ENCODE peak calls at places on chromosomes 5 and 9, in ten cellular contexts. G is SJCRH30, P is mesenchymal stem cell, X is spleen, E is brain microvascular endothelial cell, C is endothelial cell of umbilical vein, V is tibial artery, T is heart left ventricle, Q is fibroblast of pulmonary artery, L is GM06990. F is an unnamed sample.

GRCh38 chr5:16484081-16484480 is 18.5 kb upstream of the ZNF622 start:
- DNase-seq in G (no peak), P (no peak), X (no peak), E (no peak), C (no peak), V (no peak), T (no peak), Q (no peak), L (no peak), F (no peak)

GRCh38 chr9:131668439-131669233 is 71.2 kb downstream of the RAPGEF1 start:
- DNase-seq in G (no peak), P (peak; percentile 88), X (peak; percentile 86), E (peak; percentile 57), C (peak; percentile 80), V (no peak), T (no peak), Q (peak; percentile 43), L (peak; percentile 76), F (no peak)

GRCh38 chr9:7185612-7186011 is 427.8 kb downstream of the KDM4C start:
- DNase-seq in G (peak; percentile 13), P (peak; percentile 61), X (no peak), E (peak; percentile 87), C (peak; percentile 57), V (no peak), T (no peak), Q (peak; percentile 90), L (no peak), F (no peak)

GRCh38 chr9:99954841-99955240 is 48.4 kb downstream of the STX17 start:
- DNase-seq in G (no peak), P (no peak), X (no peak), E (no peak), C (no peak), V (no peak), T (no peak), Q (no peak), L (peak; percentile 9), F (no peak)

GRCh38 chr9:137665226-137665625 is 46.4 kb downstream of the EHMT1 start:
- DNase-seq in G (no peak), P (no peak), X (no peak), E (no peak), C (no peak), V (no peak), T (no peak), Q (no peak), L (no peak), F (no peak)

GRCh38 chr5:75716715-75717081 is 539 bp downstream of the POC5 start:
- DNase-seq in G (no peak), P (no peak), X (peak; percentile 81), E (no peak), C (no peak), V (no peak), T (no peak), Q (no peak), L (no peak), F (no peak)

GRCh38 chr5:33688041-33688980 is 203.5 kb downstream of the ADAMTS12 start:
- DNase-seq in G (no peak), P (no peak), X (no peak), E (no peak), C (no peak), V (no peak), T (no peak), Q (no peak), L (no peak), F (no peak)

GRCh38 chr5:60260658-60261057 is 367.1 kb upstream of the PDE4D start:
- DNase-seq in G (no peak), P (peak; percentile 2), X (no peak), E (no peak), C (no peak), V (no peak), T (no peak), Q (no peak), L (no peak), F (no peak)

GRCh38 chr5:9344751-9345240 is 201.1 kb downstream of the SEMA5A start:
- DNase-seq in G (no peak), P (no peak), X (no peak), E (no peak), C (no peak), V (no peak), T (no peak), Q (no peak), L (no peak), F (no peak)

GRCh38 chr5:14034991-14035390 is 90.5 kb upstream of the DNAH5 start:
- DNase-seq in G (peak; percentile 51), P (no peak), X (no peak), E (no peak), C (no peak), V (no peak), T (no peak), Q (peak; percentile 23), L (no peak), F (no peak)

GRCh38 chr5:110347781-110348180 is 378.7 kb downstream of the TMEM232 start:
- DNase-seq in G (no peak), P (no peak), X (no peak), E (no peak), C (no peak), V (no peak), T (no peak), Q (no peak), L (no peak), F (no peak)

DNA sequence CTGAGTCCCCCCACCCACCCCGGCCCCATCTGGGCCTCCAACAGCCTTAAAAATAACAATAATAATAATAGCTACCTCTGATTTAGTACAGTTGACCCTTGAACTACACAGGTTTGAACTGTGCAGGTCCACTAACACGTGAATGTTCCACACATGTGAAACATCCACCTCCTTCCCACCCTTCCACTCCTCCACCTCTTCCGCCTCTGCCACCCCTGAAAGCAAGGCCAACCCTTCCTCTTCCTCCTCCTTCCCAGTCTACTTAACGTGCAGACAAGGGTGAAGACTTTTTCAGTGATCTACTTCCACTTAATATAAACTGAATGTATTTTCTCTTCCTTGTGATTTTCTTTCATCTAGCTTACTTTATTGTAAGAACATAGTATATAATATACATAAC is 10.8 kb downstream of the PDGFRB start:
- DNase-seq in G (no peak), P (no peak), X (no peak), E (no peak), C (no peak), V (no peak), T (no peak), Q (peak; percentile 42), L (no peak), F (no peak)
- H3K4me3 ChIP-seq in G (no peak overlapping the region), P (peak overlapping the region; percentile 69), X (peak overlapping the region; percentile 13), E (no peak overlapping the region), C (no peak overlapping the region), V (peak overlapping the region; percentile 41), T (no peak overlapping the region), Q (peak overlapping the region; percentile 29), L (no peak overlapping the region), F (peak overlapping the region; percentile 35)

DNA sequence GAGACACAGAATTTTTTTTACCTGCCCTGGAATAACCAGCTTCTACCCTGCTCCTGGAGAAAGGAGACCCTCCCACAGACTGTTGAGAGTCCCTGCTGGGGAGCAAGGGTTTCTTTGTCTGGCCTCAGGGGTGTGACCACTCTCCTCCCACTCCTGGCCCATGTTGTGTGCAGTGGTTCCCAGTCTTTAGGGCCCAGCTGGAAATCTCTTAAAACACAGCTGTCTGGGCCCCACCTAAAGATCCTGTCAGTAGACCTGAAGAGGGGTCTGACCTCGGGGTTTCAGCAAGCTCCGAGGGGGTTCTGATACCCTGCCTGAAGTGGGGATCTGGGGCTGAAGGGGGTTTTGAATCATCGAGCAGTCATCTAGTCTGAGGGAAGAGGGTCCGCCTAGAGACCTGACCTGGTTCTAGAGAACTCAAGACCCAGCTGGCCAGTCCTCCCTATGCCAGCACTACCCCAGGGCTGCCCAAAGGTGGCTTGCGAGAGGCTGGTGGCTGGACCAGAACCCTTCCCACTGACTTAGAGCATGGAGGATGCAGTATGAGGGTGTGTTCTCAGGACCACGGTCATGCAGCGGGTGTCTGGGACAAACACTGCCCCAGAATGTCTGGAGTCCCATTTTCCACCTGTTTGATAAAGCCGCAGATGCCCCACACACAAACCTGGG is 8.1 kb upstream of the UNC5A start:
- DNase-seq in G (no peak), P (no peak), X (no peak), E (no peak), C (no peak), V (no peak), T (no peak), Q (no peak), L (no peak), F (no peak)
- H3K4me3 ChIP-seq in G (no peak overlapping the region), P (no peak overlapping the region), X (no peak overlapping the region), E (no peak overlapping the region), C (no peak overlapping the region), V (no peak overlapping the region), T (no peak overlapping the region), Q (no peak overlapping the region), L (no peak overlapping the region), F (no peak overlapping the region)

GRCh38 chr9:129437626-129438323 is 183.1 kb downstream of the C9orf50 start:
- DNase-seq in G (no peak), P (no peak), X (no peak), E (no peak), C (no peak), V (peak; percentile 77), T (peak; percentile 57), Q (no peak), L (no peak), F (no peak)

GRCh38 chr9:129436751-129437625 is 183.9 kb downstream of the C9orf50 start:
- DNase-seq in G (no peak), P (peak; percentile 72), X (no peak), E (no peak), C (peak; percentile 57), V (peak; percentile 86), T (peak; percentile 86), Q (peak; percentile 74), L (no peak), F (no peak)

GRCh38 chr9:129434187-129434586 is 186.7 kb downstream of the C9orf50 start:
- DNase-seq in G (no peak), P (no peak), X (no peak), E (no peak), C (no peak), V (no peak), T (peak; percentile 5), Q (peak; percentile 24), L (no peak), F (no peak)

GRCh38 chr9:129435272-129435671 is 185.6 kb downstream of the C9orf50 start:
- DNase-seq in G (no peak), P (no peak), X (no peak), E (no peak), C (no peak), V (no peak), T (peak; percentile 27), Q (no peak), L (no peak), F (no peak)

GRCh38 chr9:129435996-129436676 is 184.8 kb downstream of the C9orf50 start:
- DNase-seq in G (no peak), P (no peak), X (no peak), E (no peak), C (no peak), V (no peak), T (peak; percentile 21), Q (no peak), L (no peak), F (no peak)
- H3K4me3 ChIP-seq in G (no peak overlapping the region), P (no peak overlapping the region), X (peak overlapping the region; percentile 68), E (no peak overlapping the region), C (no peak overlapping the region), V (no peak overlapping the region), T (no peak overlapping the region), Q (no peak overlapping the region), L (no peak overlapping the region), F (no peak overlapping the region)

GRCh38 chr5:129461816-129462396 is 1.8 kb downstream of the ADAMTS19 start:
- DNase-seq in G (no peak), P (peak; percentile 25), X (no peak), E (no peak), C (no peak), V (no peak), T (no peak), Q (no peak), L (no peak), F (no peak)
- H3K4me3 ChIP-seq in G (no peak overlapping the region), P (peak overlapping the region; percentile 93), X (peak overlapping the region; percentile 61), E (peak overlapping the region; percentile 30), C (no peak overlapping the region), V (peak overlapping the region; percentile 52), T (peak overlapping the region; percentile 37), Q (peak overlapping the region; percentile 58), L (no peak overlapping the region), F (peak overlapping the region; percentile 69)